ENCODE peak calls at places on chromosome 9, in eight cellular contexts. P is transverse colon, B is HepG2, V is stomach, I is A549, J is ovary, Y is tibial nerve, K is H1. G is an unnamed sample.
A peak's percentile ranks its signal among the peaks of the same experiment; 100 is the strongest.

GRCh38 chr9:120642129-120642528 is 62.2 kb upstream of the CDK5RAP2 start:
- DNase-seq in P (no peak), B (no peak), V (no peak), I (no peak), J (no peak), Y (no peak), K (no peak), G (no peak)

GRCh38 chr9:132242621-132243155 is 80.8 kb downstream of the NTNG2 start:
- DNase-seq in P (no peak), B (no peak), V (no peak), I (no peak), J (no peak), Y (no peak), K (no peak), G (no peak)

GRCh38 chr9:135296783-135297715 is 182.5 kb upstream of the PPP1R26 start:
- DNase-seq in P (no peak), B (no peak), V (no peak), I (no peak), J (no peak), Y (no peak), K (no peak), G (no peak)

GRCh38 chr9:18485691-18486090 is 11.7 kb downstream of the ADAMTSL1 start:
- DNase-seq in P (no peak), B (no peak), V (no peak), I (no peak), J (no peak), Y (no peak), K (no peak), G (no peak)

GRCh38 chr9:121743441-121744001 is 92.1 kb downstream of the DAB2IP start:
- DNase-seq in P (peak; percentile 82), B (peak; percentile 85), V (peak; percentile 90), I (peak; percentile 85), J (peak; percentile 73), Y (peak; percentile 72), K (no peak), G (peak; percentile 93)

GRCh38 chr9:88196456-88196855 is 58.2 kb upstream of the SPATA31C2 start:
- DNase-seq in P (no peak), B (no peak), V (no peak), I (no peak), J (no peak), Y (no peak), K (no peak), G (no peak)

GRCh38 chr9:87515588-87516221 is 18.0 kb downstream of the DAPK1 start:
- DNase-seq in P (no peak), B (no peak), V (no peak), I (no peak), J (no peak), Y (no peak), K (no peak), G (no peak)

GRCh38 chr9:136535070-136535469 is 10.8 kb downstream of the NOTCH1 start:
- DNase-seq in P (no peak), B (no peak), V (no peak), I (no peak), J (no peak), Y (no peak), K (no peak), G (no peak)

GRCh38 chr9:33467526-33467925 is 6.2 kb downstream of the NOL6 start:
- DNase-seq in P (peak; percentile 5), B (no peak), V (no peak), I (no peak), J (no peak), Y (no peak), K (no peak), G (peak; percentile 56)

GRCh38 chr9:75964431-75964830 is 74.0 kb downstream of the PCSK5 start:
- DNase-seq in P (no peak), B (peak; percentile 2), V (no peak), I (peak; percentile 17), J (no peak), Y (no peak), K (no peak), G (no peak)

GRCh38 chr9:129175825-129176633 is 2.0 kb downstream of the IER5L start:
- DNase-seq in P (peak; percentile 92), B (peak; percentile 89), V (peak; percentile 90), I (peak; percentile 95), J (peak; percentile 92), Y (peak; percentile 85), K (no peak), G (peak; percentile 96)

GRCh38 chr9:121999556-121999955 is 93.6 kb downstream of the TTLL11 start:
- DNase-seq in P (no peak), B (no peak), V (no peak), I (no peak), J (no peak), Y (no peak), K (no peak), G (no peak)

GRCh38 chr9:5466776-5467175 is 16.4 kb downstream of the CD274 start:
- DNase-seq in P (no peak), B (no peak), V (no peak), I (no peak), J (no peak), Y (no peak), K (no peak), G (no peak)

GRCh38 chr9:105270711-105271110 is 26.3 kb downstream of the SLC44A1 start:
- DNase-seq in P (no peak), B (no peak), V (no peak), I (no peak), J (no peak), Y (no peak), K (no peak), G (no peak)

GRCh38 chr9:29866556-29866955 is 2293.3 kb upstream of the C9orf72 start:
- DNase-seq in P (no peak), B (no peak), V (no peak), I (no peak), J (no peak), Y (no peak), K (no peak), G (no peak)

GRCh38 chr9:98989036-98990000 is 45.6 kb downstream of the COL15A1 start:
- DNase-seq in P (peak; percentile 47), B (peak; percentile 18), V (no peak), I (peak; percentile 84), J (no peak), Y (peak; percentile 75), K (no peak), G (peak; percentile 92)

GRCh38 chr9:83937861-83938455 is 16.7 kb upstream of the KIF27 start:
- DNase-seq in P (no peak), B (peak; percentile 68), V (no peak), I (peak; percentile 70), J (no peak), Y (peak; percentile 50), K (no peak), G (no peak)

GRCh38 chr9:116490321-116490720 is 196.8 kb upstream of the TRIM32 start:
- DNase-seq in P (no peak), B (no peak), V (no peak), I (no peak), J (no peak), Y (no peak), K (no peak), G (no peak)

GRCh38 chr9:20022410-20022809 is 233.6 kb upstream of the SLC24A2 start:
- DNase-seq in P (no peak), B (no peak), V (no peak), I (no peak), J (no peak), Y (no peak), K (no peak), G (no peak)

GRCh38 chr9:87556039-87556438 is 58.4 kb downstream of the DAPK1 start:
- DNase-seq in P (no peak), B (no peak), V (no peak), I (no peak), J (no peak), Y (no peak), K (no peak), G (no peak)

GRCh38 chr9:92970467-92970923 is 23.2 kb downstream of the FGD3 start:
- DNase-seq in P (no peak), B (no peak), V (peak; percentile 8), I (no peak), J (no peak), Y (no peak), K (peak; percentile 72), G (no peak)

GRCh38 chr9:137666950-137667670 is 48.3 kb downstream of the EHMT1 start:
- DNase-seq in P (peak; percentile 37), B (no peak), V (peak; percentile 48), I (no peak), J (no peak), Y (no peak), K (peak; percentile 63), G (peak; percentile 30)

GRCh38 chr9:3873818-3874217 is 348.0 kb upstream of the RFX3 start:
- DNase-seq in P (no peak), B (no peak), V (no peak), I (no peak), J (no peak), Y (no peak), K (no peak), G (no peak)

GRCh38 chr9:124437086-124437485 is 13.2 kb upstream of the ADGRD2 start:
- DNase-seq in P (no peak), B (no peak), V (no peak), I (no peak), J (no peak), Y (no peak), K (no peak), G (peak; percentile 26)

GRCh38 chr9:34862043-34862442 is 96.0 kb upstream of the PHF24 start:
- DNase-seq in P (no peak), B (no peak), V (no peak), I (no peak), J (no peak), Y (no peak), K (no peak), G (no peak)
- H3K4me1 ChIP-seq in P (no peaks in the 10 kb centered on the region), B (no peaks in the 10 kb centered on the region), V (no peaks in the 10 kb centered on the region), I (no peaks in the 10 kb centered on the region), J (no peaks in the 10 kb centered on the region), Y (no peaks in the 10 kb centered on the region), K (no peaks in the 10 kb centered on the region), G (no peaks in the 10 kb centered on the region)

GRCh38 chr9:114787781-114788498 is 17.9 kb downstream of the TNFSF15 start:
- DNase-seq in P (no peak), B (no peak), V (no peak), I (no peak), J (no peak), Y (no peak), K (no peak), G (no peak)
- TF ChIP-seq POLR2A in P (no peak), B (no peak), V (no peak), I (no peak), J (no peak), Y (no peak), K (no peak), G (no peak)

GRCh38 chr9:70340572-70340971 is 73.9 kb downstream of the KLF9 start:
- DNase-seq in P (no peak), B (peak; percentile 3), V (no peak), I (peak; percentile 20), J (no peak), Y (no peak), K (no peak), G (no peak)
- TF ChIP-seq EP300 in P (no peak), B (no peak), V (no peak), I (no peak), J (no peak), Y (no peak), K (no peak), G (no peak)

DNA sequence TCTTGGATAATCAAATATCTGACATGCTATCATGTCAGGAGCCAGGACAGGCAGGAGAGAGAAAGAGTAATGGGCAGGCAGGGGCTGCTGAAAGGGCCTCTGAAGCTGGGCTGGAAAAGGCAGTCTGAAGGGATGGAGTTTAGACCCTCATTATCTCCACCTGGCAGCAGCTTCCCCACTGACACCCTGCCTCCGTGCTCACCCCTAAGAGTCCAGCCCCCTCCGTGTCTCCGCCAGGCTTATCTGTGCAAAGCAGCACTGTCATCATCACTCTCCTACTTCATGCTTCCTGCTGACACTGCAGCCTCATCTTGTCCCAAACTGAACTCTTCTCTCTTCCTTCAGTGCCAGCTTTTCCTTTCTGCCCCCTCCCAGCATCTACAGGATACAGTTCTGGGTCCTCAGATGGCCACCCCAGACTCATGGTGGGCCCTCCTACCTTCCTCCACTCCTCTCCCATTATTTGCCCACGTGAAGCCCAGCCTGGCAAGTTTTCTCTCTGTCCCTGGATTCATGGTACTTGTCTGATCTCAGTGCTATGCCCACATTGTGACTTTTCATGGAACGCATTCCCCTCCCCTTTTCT is 70.9 kb upstream of the KLF9 start:
- DNase-seq in P (no peak), B (no peak), V (no peak), I (no peak), J (peak; percentile 35), Y (no peak), K (no peak), G (no peak)
- H3K4me1 ChIP-seq in P (peaks cover 12% of the 10 kb centered on the region), B (peaks cover 9% of the 10 kb centered on the region), V (peaks cover 25% of the 10 kb centered on the region), I (peaks cover 3% of the 10 kb centered on the region), J (peaks cover 9% of the 10 kb centered on the region), Y (peaks cover 9% of the 10 kb centered on the region), K (peaks cover 4% of the 10 kb centered on the region), G (peaks cover 80% of the 10 kb centered on the region)